ENCODE peak calls at places on chromosomes 12 and 14, in eight cellular contexts. One of them, this sample, is unnamed.

GRCh38 chr12:75977590-75977951 is 54.0 kb downstream of the PHLDA1 start:
- DNase-seq in GM13977: no peak
- DNase-seq in IMR-90: no peak
- DNase-seq in RWPE1: no peak
- DNase-seq in H9: no peak
- DNase-seq in A673: no peak
- DNase-seq in transverse colon: no peak
- DNase-seq in ovary: no peak
- DNase-seq in this sample: no peak

GRCh38 chr12:52946334-52946733 is 2.6 kb upstream of the KRT18 start:
- DNase-seq in A673: no peak
- DNase-seq in transverse colon: no peak
- DNase-seq in IMR-90: no peak
- DNase-seq in ovary: no peak
- DNase-seq in H9: no peak
- DNase-seq in GM13977: no peak
- DNase-seq in RWPE1: no peak
- DNase-seq in this sample: no peak

GRCh38 chr12:127294651-127295205 is 972.2 kb upstream of the TMEM132C start:
- DNase-seq in IMR-90: no peak
- DNase-seq in RWPE1: no peak
- DNase-seq in GM13977: no peak
- DNase-seq in A673: peak; percentile 48
- DNase-seq in H9: no peak
- DNase-seq in ovary: no peak
- DNase-seq in transverse colon: no peak
- DNase-seq in this sample: no peak

GRCh38 chr12:79659961-79660431 is 30.8 kb downstream of the PAWR start:
- DNase-seq in RWPE1: no peak
- DNase-seq in IMR-90: no peak
- DNase-seq in A673: no peak
- DNase-seq in H9: no peak
- DNase-seq in ovary: no peak
- DNase-seq in transverse colon: no peak
- DNase-seq in GM13977: no peak
- DNase-seq in this sample: no peak

GRCh38 chr12:116551619-116551951 is 7.6 kb upstream of the MAP1LC3B2 start:
- DNase-seq in IMR-90: no peak
- DNase-seq in GM13977: no peak
- DNase-seq in A673: no peak
- DNase-seq in ovary: no peak
- DNase-seq in RWPE1: no peak
- DNase-seq in H9: no peak
- DNase-seq in transverse colon: no peak
- DNase-seq in this sample: no peak

GRCh38 chr12:45583011-45583657 is 146.4 kb upstream of the ARID2 start:
- DNase-seq in RWPE1: no peak
- DNase-seq in A673: no peak
- DNase-seq in GM13977: no peak
- DNase-seq in IMR-90: peak; percentile 66
- DNase-seq in transverse colon: peak; percentile 13
- DNase-seq in ovary: no peak
- DNase-seq in H9: no peak
- DNase-seq in this sample: no peak

GRCh38 chr12:16849473-16849872 is 243.5 kb upstream of the LMO3 start:
- DNase-seq in H9: no peak
- DNase-seq in transverse colon: no peak
- DNase-seq in RWPE1: no peak
- DNase-seq in GM13977: no peak
- DNase-seq in ovary: no peak
- DNase-seq in A673: no peak
- DNase-seq in IMR-90: no peak
- DNase-seq in this sample: no peak

GRCh38 chr12:90970471-90970870 is 15.5 kb upstream of the CCER1 start:
- DNase-seq in GM13977: no peak
- DNase-seq in transverse colon: no peak
- DNase-seq in ovary: no peak
- DNase-seq in RWPE1: no peak
- DNase-seq in H9: no peak
- DNase-seq in IMR-90: peak; percentile 12
- DNase-seq in A673: no peak
- DNase-seq in this sample: no peak

GRCh38 chr12:67430708-67431335 is 161.7 kb downstream of the CAND1 start:
- DNase-seq in A673: no peak
- DNase-seq in GM13977: no peak
- DNase-seq in H9: no peak
- DNase-seq in ovary: peak; percentile 70
- DNase-seq in IMR-90: no peak
- DNase-seq in RWPE1: no peak
- DNase-seq in transverse colon: no peak
- DNase-seq in this sample: peak; percentile 75

GRCh38 chr12:6224550-6224949 is 24.4 kb downstream of the CD9 start:
- DNase-seq in transverse colon: peak; percentile 50
- DNase-seq in A673: no peak
- DNase-seq in ovary: no peak
- DNase-seq in IMR-90: no peak
- DNase-seq in H9: no peak
- DNase-seq in RWPE1: no peak
- DNase-seq in GM13977: no peak
- DNase-seq in this sample: peak; percentile 76

GRCh38 chr12:109523071-109523470 is 45.6 kb downstream of the UBE3B start:
- DNase-seq in transverse colon: no peak
- DNase-seq in IMR-90: no peak
- DNase-seq in ovary: no peak
- DNase-seq in A673: no peak
- DNase-seq in RWPE1: no peak
- DNase-seq in GM13977: no peak
- DNase-seq in H9: no peak
- DNase-seq in this sample: no peak

GRCh38 chr12:104604070-104604994 is 147.6 kb downstream of the CHST11 start:
- DNase-seq in ovary: peak; percentile 80
- DNase-seq in RWPE1: peak; percentile 94
- DNase-seq in transverse colon: peak; percentile 47
- DNase-seq in H9: peak; percentile 86
- DNase-seq in IMR-90: peak; percentile 96
- DNase-seq in A673: peak; percentile 90
- DNase-seq in GM13977: peak; percentile 75
- DNase-seq in this sample: peak; percentile 70

GRCh38 chr12:75208851-75209781 is 523 bp downstream of the KCNC2 start:
- DNase-seq in H9: peak; percentile 85
- DNase-seq in IMR-90: peak; percentile 18
- DNase-seq in A673: peak; percentile 57
- DNase-seq in RWPE1: peak; percentile 28
- DNase-seq in GM13977: peak; percentile 34
- DNase-seq in transverse colon: no peak
- DNase-seq in ovary: no peak
- DNase-seq in this sample: no peak

GRCh38 chr12:82461851-82462250 is 103.5 kb downstream of the METTL25 start:
- DNase-seq in IMR-90: peak; percentile 12
- DNase-seq in ovary: no peak
- DNase-seq in H9: no peak
- DNase-seq in A673: peak; percentile 3
- DNase-seq in GM13977: no peak
- DNase-seq in RWPE1: peak; percentile 28
- DNase-seq in transverse colon: no peak
- DNase-seq in this sample: no peak

GRCh38 chr12:30006021-30006420 is 222.3 kb upstream of the TMTC1 start:
- DNase-seq in A673: no peak
- DNase-seq in H9: no peak
- DNase-seq in IMR-90: no peak
- DNase-seq in ovary: no peak
- DNase-seq in transverse colon: no peak
- DNase-seq in GM13977: no peak
- DNase-seq in RWPE1: no peak
- DNase-seq in this sample: no peak

GRCh38 chr14:100077441-100077840 is 12.2 kb downstream of the EVL start:
- DNase-seq in transverse colon: no peak
- DNase-seq in H9: no peak
- DNase-seq in IMR-90: no peak
- DNase-seq in GM13977: no peak
- DNase-seq in ovary: no peak
- DNase-seq in RWPE1: no peak
- DNase-seq in A673: no peak
- DNase-seq in this sample: no peak

GRCh38 chr12:99486277-99486676 is 161.3 kb upstream of the GARIN6 start:
- DNase-seq in A673: no peak
- DNase-seq in GM13977: no peak
- DNase-seq in RWPE1: no peak
- DNase-seq in transverse colon: no peak
- DNase-seq in IMR-90: no peak
- DNase-seq in H9: no peak
- DNase-seq in ovary: no peak
- DNase-seq in this sample: no peak

GRCh38 chr12:42660968-42661937 is 71.7 kb upstream of the PRICKLE1 start:
- DNase-seq in H9: no peak
- DNase-seq in transverse colon: no peak
- DNase-seq in GM13977: no peak
- DNase-seq in ovary: no peak
- DNase-seq in IMR-90: no peak
- DNase-seq in RWPE1: no peak
- DNase-seq in A673: no peak
- DNase-seq in this sample: no peak

GRCh38 chr12:120110550-120111501 is 5.7 kb downstream of the RAB35 start:
- DNase-seq in GM13977: peak; percentile 66
- DNase-seq in transverse colon: peak; percentile 58
- DNase-seq in ovary: no peak
- DNase-seq in IMR-90: no peak
- DNase-seq in H9: peak; percentile 72
- DNase-seq in A673: no peak
- DNase-seq in RWPE1: no peak
- DNase-seq in this sample: peak; percentile 68

GRCh38 chr14:85535316-85535715 is 5.4 kb downstream of the FLRT2 start:
- DNase-seq in RWPE1: no peak
- DNase-seq in IMR-90: no peak
- DNase-seq in transverse colon: no peak
- DNase-seq in A673: peak; percentile 55
- DNase-seq in GM13977: no peak
- DNase-seq in ovary: no peak
- DNase-seq in H9: no peak
- DNase-seq in this sample: no peak

GRCh38 chr14:85536835-85537195 is 6.9 kb downstream of the FLRT2 start:
- DNase-seq in GM13977: no peak
- DNase-seq in H9: no peak
- DNase-seq in RWPE1: no peak
- DNase-seq in ovary: no peak
- DNase-seq in A673: peak; percentile 61
- DNase-seq in IMR-90: peak; percentile 53
- DNase-seq in transverse colon: no peak
- DNase-seq in this sample: no peak

GRCh38 chr14:85537526-85537925 is 7.6 kb downstream of the FLRT2 start:
- DNase-seq in ovary: no peak
- DNase-seq in A673: no peak
- DNase-seq in IMR-90: no peak
- DNase-seq in H9: no peak
- DNase-seq in GM13977: no peak
- DNase-seq in RWPE1: no peak
- DNase-seq in transverse colon: no peak
- DNase-seq in this sample: no peak

GRCh38 chr14:85534914-85535313 is 5.0 kb downstream of the FLRT2 start:
- DNase-seq in transverse colon: no peak
- DNase-seq in A673: peak; percentile 54
- DNase-seq in ovary: no peak
- DNase-seq in H9: no peak
- DNase-seq in RWPE1: no peak
- DNase-seq in IMR-90: no peak
- DNase-seq in GM13977: no peak
- DNase-seq in this sample: no peak

GRCh38 chr14:85535916-85536834 is 6.2 kb downstream of the FLRT2 start:
- DNase-seq in ovary: peak; percentile 54
- DNase-seq in GM13977: no peak
- DNase-seq in transverse colon: no peak
- DNase-seq in H9: no peak
- DNase-seq in A673: peak; percentile 79
- DNase-seq in IMR-90: peak; percentile 79
- DNase-seq in RWPE1: peak; percentile 56
- DNase-seq in this sample: no peak
- TF ChIP-seq CTCF in ovary: peak; percentile 60
- TF ChIP-seq CTCF in GM13977: no peak
- TF ChIP-seq CTCF in transverse colon: peak; percentile 25
- TF ChIP-seq CTCF in H9: peak; percentile 49
- TF ChIP-seq CTCF in A673: peak; percentile 61
- TF ChIP-seq CTCF in IMR-90: peak; percentile 60
- TF ChIP-seq CTCF in RWPE1: peak; percentile 66
- TF ChIP-seq CTCF in this sample: peak; percentile 39

GRCh38 chr12:124424516-124424905 is 129.6 kb downstream of the RFLNA start:
- DNase-seq in RWPE1: no peak
- DNase-seq in GM13977: no peak
- DNase-seq in transverse colon: no peak
- DNase-seq in H9: no peak
- DNase-seq in ovary: no peak
- DNase-seq in IMR-90: no peak
- DNase-seq in A673: no peak
- DNase-seq in this sample: no peak
- TF ChIP-seq CTCF in RWPE1: no peak
- TF ChIP-seq CTCF in GM13977: no peak
- TF ChIP-seq CTCF in transverse colon: no peak
- TF ChIP-seq CTCF in H9: no peak
- TF ChIP-seq CTCF in ovary: no peak
- TF ChIP-seq CTCF in IMR-90: no peak
- TF ChIP-seq CTCF in A673: no peak
- TF ChIP-seq CTCF in this sample: no peak

DNA sequence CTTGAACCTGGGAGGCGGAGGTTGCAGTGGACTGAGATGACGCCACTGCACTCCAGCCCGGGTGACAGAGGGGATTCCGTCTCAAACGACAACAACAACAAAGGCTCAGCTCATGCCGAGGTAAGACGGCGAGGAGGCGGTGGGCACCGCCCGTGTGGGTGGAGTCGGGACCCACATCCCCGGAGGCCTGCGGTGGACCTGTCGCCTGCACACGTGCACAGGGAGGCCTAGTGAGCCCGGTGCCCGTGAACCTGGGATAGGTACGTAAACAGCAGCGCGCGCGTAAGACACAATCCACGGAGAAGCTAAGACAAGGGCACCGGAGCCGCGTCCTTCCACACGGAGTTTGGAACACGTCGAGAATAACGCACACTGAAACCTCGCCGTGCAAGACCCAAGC is 78.7 kb downstream of the GALNT9 start:
- DNase-seq in A673: no peak
- DNase-seq in transverse colon: no peak
- DNase-seq in RWPE1: no peak
- DNase-seq in H9: no peak
- DNase-seq in ovary: no peak
- DNase-seq in IMR-90: no peak
- DNase-seq in GM13977: no peak
- DNase-seq in this sample: peak; percentile 7
- TF ChIP-seq CTCF in A673: no peak
- TF ChIP-seq CTCF in transverse colon: no peak
- TF ChIP-seq CTCF in RWPE1: no peak
- TF ChIP-seq CTCF in H9: no peak
- TF ChIP-seq CTCF in ovary: no peak
- TF ChIP-seq CTCF in IMR-90: no peak
- TF ChIP-seq CTCF in GM13977: no peak
- TF ChIP-seq CTCF in this sample: no peak

DNA sequence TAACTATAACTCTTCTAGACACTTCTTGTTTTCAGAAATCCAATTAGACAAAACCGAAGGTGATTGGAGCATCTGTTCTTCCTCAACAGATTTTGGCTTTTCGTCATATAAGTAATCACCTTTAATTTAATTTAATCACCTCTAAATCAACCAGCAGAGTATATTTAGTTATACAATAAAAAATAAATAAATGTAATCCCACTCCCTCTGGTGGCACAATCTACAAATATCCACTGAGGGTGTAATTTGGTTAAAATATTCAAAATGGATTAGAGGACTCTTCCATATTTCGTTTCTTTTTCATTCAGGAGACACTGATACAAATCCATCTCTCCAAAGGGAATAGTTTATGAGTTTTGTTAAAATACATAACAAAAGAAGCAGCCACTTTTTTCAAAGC is 18.3 kb upstream of the SLC35F4 start:
- DNase-seq in H9: no peak
- DNase-seq in transverse colon: no peak
- DNase-seq in IMR-90: no peak
- DNase-seq in GM13977: no peak
- DNase-seq in A673: peak; percentile 33
- DNase-seq in ovary: no peak
- DNase-seq in RWPE1: no peak
- DNase-seq in this sample: no peak
- TF ChIP-seq CTCF in H9: peak; percentile 43
- TF ChIP-seq CTCF in transverse colon: no peak
- TF ChIP-seq CTCF in IMR-90: peak; percentile 6
- TF ChIP-seq CTCF in GM13977: no peak
- TF ChIP-seq CTCF in A673: peak; percentile 58
- TF ChIP-seq CTCF in ovary: no peak
- TF ChIP-seq CTCF in RWPE1: peak; percentile 27
- TF ChIP-seq CTCF in this sample: no peak

This sample was measured in psoas muscle.